ENCODE peak calls at places on chromosomes 4 and X, in five cellular contexts. H is H9, T is H1, U is IMR-90, N is mesendoderm. D is an unnamed sample.

GRCh38 chr4:19791422-19792113 is 460.1 kb upstream of the SLIT2 start:
- DNase-seq in T (no peak), N (no peak), H (no peak), U (peak), D (no peak)

GRCh38 chr4:127188847-127189246 is 443.9 kb upstream of the INTU start:
- DNase-seq in U (peak), H (no peak), N (peak), T (no peak), D (no peak)

GRCh38 chr4:142558851-142559250 is 287.2 kb downstream of the INPP4B start:
- DNase-seq in H (no peak), N (peak), U (peak), T (no peak), D (peak)

GRCh38 chrX:48770296-48770695 is 8.7 kb downstream of the GLOD5 start:
- DNase-seq in T (no peak), H (no peak), U (no peak), N (no peak), D (no peak)

GRCh38 chr4:150771374-150771773 is 189.4 kb downstream of the MAB21L2 start:
- DNase-seq in N (peak), H (no peak), U (no peak), T (no peak), D (no peak)

GRCh38 chrX:55524487-55524886 is 34.8 kb upstream of the USP51 start:
- DNase-seq in H (no peak), U (peak), T (no peak), N (peak), D (no peak)

GRCh38 chr4:150582881-150583286 is 933 bp downstream of the MAB21L2 start:
- DNase-seq in U (peak), T (no peak), H (peak), N (peak), D (peak)

GRCh38 chr4:110475881-110476818 is at the start of gene ENPEP:
- DNase-seq in H (peak), N (peak), T (no peak), U (peak), D (no peak)

GRCh38 chr4:85825937-85826678 is 351.2 kb downstream of the ARHGAP24 start:
- DNase-seq in U (peak), N (peak), H (peak), T (peak), D (peak)

DNA sequence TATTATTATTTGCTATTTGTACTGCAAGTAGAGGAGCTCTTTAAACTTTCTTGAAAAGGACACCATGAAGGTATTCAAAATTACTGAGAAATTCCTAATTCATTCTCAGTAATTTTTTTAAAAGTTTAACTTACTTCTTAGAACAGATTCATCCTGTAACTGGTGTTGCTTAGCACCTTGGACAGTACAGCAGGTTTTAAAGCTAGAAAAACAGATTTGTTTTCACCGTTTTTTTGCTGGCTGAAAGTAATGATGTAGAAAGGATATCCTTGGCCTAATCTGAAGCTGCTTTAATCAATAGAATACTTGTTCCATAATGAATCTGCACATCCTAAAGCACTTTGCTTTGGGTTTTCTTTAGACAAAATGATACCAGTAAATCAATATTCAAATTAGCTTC is 142.5 kb upstream of the TRAM1L1 start:
- DNase-seq in N (no peak), U (no peak), T (no peak), H (no peak), D (no peak)
- H2BK5ac ChIP-seq in N (no peak), U (no peak), T (no peak), H (no peak), D (no peak)

GRCh38 chr4:112509243-112510190 is 6.5 kb downstream of the NEUROG2 start:
- DNase-seq in U (peak), N (peak), H (peak), T (no peak), D (peak)
- H4K8ac ChIP-seq in U (no peak), N (no peak), H (no peak), T (no peak), D (no peak)

GRCh38 chr4:82372502-82372873 is 1.3 kb downstream of the HNRNPD start:
- DNase-seq in N (peak), U (peak), H (no peak), T (no peak), D (no peak)

GRCh38 chr4:82376109-82376508 is 2.3 kb upstream of the HNRNPD start:
- DNase-seq in H (no peak), T (no peak), N (no peak), U (no peak), D (no peak)

GRCh38 chr4:82373816-82374740 is at the start of gene HNRNPD:
- DNase-seq in U (peak), N (peak), H (peak), T (peak), D (peak)

GRCh38 chr4:82371398-82371972 is 2.3 kb downstream of the HNRNPD start:
- DNase-seq in N (no peak), H (no peak), U (peak), T (no peak), D (no peak)

GRCh38 chr4:82372874-82373815 is 646 bp downstream of the HNRNPD start:
- DNase-seq in N (peak), T (peak), U (peak), H (peak), D (peak)
- H2BK5ac ChIP-seq in N (peak), T (peak), U (peak), H (peak), D (peak)

DNA sequence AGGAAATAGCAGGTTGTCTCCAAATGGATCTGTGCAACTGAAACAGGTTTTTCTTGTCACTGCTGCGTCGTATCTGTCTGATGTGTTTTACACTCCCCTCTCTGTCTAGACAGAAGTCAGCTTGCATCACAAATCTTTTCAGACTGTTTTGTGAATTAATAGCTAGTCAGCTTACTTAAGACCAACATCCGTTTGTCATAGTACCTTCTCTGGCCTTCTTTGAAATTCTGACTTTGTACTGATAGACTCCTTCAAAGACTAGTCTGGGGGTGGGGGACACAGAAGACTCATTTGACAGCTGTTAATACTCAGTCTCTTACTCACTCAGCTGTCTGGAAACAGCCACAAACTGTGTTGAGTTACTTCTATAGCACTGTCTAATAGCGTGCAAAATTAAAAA is 197.8 kb downstream of the PALLD start:
- DNase-seq in H (no peak), N (peak), T (no peak), U (peak), D (no peak)
- H4K8ac ChIP-seq in H (no peak), N (no peak), T (no peak), U (no peak), D (no peak)

GRCh38 chr4:128350449-128351045 is 62.9 kb upstream of the PGRMC2 start:
- DNase-seq in T (no peak), H (peak), U (no peak), N (no peak), D (no peak)
- H2BK5ac ChIP-seq in T (peak), H (no peak), U (peak), N (no peak), D (no peak)

GRCh38 chr4:109094061-109094460 is 208.4 kb downstream of the COL25A1 start:
- DNase-seq in H (no peak), N (no peak), U (no peak), T (no peak), D (no peak)
- H4K8ac ChIP-seq in H (no peak), N (no peak), U (no peak), T (no peak), D (no peak)

GRCh38 chrX:133415276-133416105 is at the start of gene GPC4:
- DNase-seq in U (no peak), T (no peak), H (peak), N (peak), D (peak)
- H2BK5ac ChIP-seq in U (no peak), T (peak), H (no peak), N (peak), D (peak)

GRCh38 chr4:173264960-173265281 is 69.2 kb downstream of the HMGB2 start:
- DNase-seq in H (no peak), U (no peak), N (no peak), T (no peak), D (no peak)
- H4K8ac ChIP-seq in H (no peak), U (no peak), N (no peak), T (no peak), D (no peak)

GRCh38 chr4:102717448-102718092 is 43.2 kb downstream of the MANBA start:
- DNase-seq in U (no peak), H (no peak), T (no peak), N (no peak), D (no peak)
- H2BK5ac ChIP-seq in U (no peak), H (no peak), T (no peak), N (no peak), D (no peak)

DNA sequence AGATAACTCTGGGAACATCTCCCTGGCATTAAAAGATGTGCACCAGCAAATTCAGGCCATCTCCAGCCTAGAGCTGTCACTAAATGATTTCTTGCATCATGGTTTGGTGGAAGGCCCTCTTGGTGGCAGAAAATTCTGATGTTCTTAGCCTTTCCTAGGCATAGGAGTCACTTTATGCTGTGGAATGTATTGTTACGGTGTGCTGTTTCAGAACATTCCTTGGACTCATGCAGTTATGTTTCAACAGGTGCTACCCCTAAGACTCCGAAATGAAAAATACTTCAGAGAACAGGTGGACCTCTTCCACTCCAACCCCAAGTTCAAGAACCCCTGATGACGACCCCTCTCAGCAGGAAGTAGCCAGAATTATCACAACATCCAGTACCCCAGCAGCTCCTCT is 20.3 kb upstream of the PAPSS1 start:
- DNase-seq in H (no peak), N (peak), T (no peak), U (peak), D (no peak)
- H4K8ac ChIP-seq in H (no peak), N (no peak), T (no peak), U (no peak), D (no peak)

D was measured in neuronal stem cell.